ENCODE peak calls at places on chromosomes 5 and 9, in nine cellular contexts. Y is cardiac muscle cell, V is A549, M is left ventricle myocardium inferior, G is spleen, E is prostate gland, U is fibroblast of lung, D is A673, C is OCI-LY7. S is an unnamed sample. For H3K9me3, the result is how much of the 10 kb centered on the place peaks cover.

GRCh38 chr9:132743886-132744544 is 73.8 kb downstream of the GTF3C4 start:
- DNase-seq in U (no peak), D (peak), E (no peak), V (no peak), C (no peak), Y (peak), M (no peak), G (peak), S (no peak)

GRCh38 chr5:141506381-141507155 is 17.7 kb downstream of the PCDHGC5 start:
- DNase-seq in C (peak), E (no peak), Y (no peak), V (no peak), G (no peak), D (no peak), U (no peak), M (no peak), S (no peak)

GRCh38 chr5:172503925-172504730 is 49.8 kb upstream of the SH3PXD2B start:
- DNase-seq in Y (no peak), V (no peak), E (peak), C (no peak), U (peak), M (peak), G (peak), D (no peak), S (no peak)

GRCh38 chr5:14439087-14439841 is 142.3 kb upstream of the OTULINL start:
- DNase-seq in D (peak), U (no peak), V (no peak), E (no peak), C (no peak), Y (no peak), M (no peak), G (no peak), S (no peak)

GRCh38 chr9:35051069-35051967 is 21.1 kb downstream of the VCP start:
- DNase-seq in C (peak), D (peak), G (no peak), E (peak), V (peak), Y (peak), M (peak), U (peak), S (no peak)

GRCh38 chr9:16245756-16246440 is 624.6 kb downstream of the BNC2 start:
- DNase-seq in G (no peak), C (no peak), V (peak), E (no peak), Y (no peak), U (peak), M (no peak), D (no peak), S (no peak)

GRCh38 chr5:157607371-157608161 is 32.0 kb upstream of the ADAM19 start:
- DNase-seq in D (no peak), M (no peak), E (no peak), C (no peak), U (peak), G (no peak), V (peak), Y (no peak), S (no peak)

GRCh38 chr5:31361234-31361633 is 167.7 kb downstream of the CDH6 start:
- DNase-seq in U (peak), Y (no peak), E (no peak), C (no peak), G (no peak), M (no peak), V (no peak), D (no peak), S (no peak)

GRCh38 chr5:163619273-163619672 is 113.9 kb downstream of the MAT2B start:
- DNase-seq in G (no peak), Y (no peak), V (no peak), D (no peak), C (no peak), E (no peak), U (no peak), M (no peak), S (no peak)

GRCh38 chr9:38087934-38088925 is 19.2 kb upstream of the SHB start:
- DNase-seq in Y (peak), U (peak), V (peak), G (peak), E (peak), M (peak), C (peak), D (peak), S (peak)

GRCh38 chr5:76104027-76104426 is 20.8 kb downstream of the SV2C start:
- DNase-seq in M (no peak), D (peak), V (no peak), U (peak), C (peak), G (no peak), Y (peak), E (no peak), S (no peak)

GRCh38 chr9:114078021-114078780 is at the start of gene AMBP:
- DNase-seq in M (no peak), E (peak), D (no peak), G (peak), U (no peak), Y (no peak), C (no peak), V (peak), S (no peak)

GRCh38 chr5:138963763-138964371 is 88.7 kb upstream of the LRRTM2 start:
- DNase-seq in D (no peak), Y (no peak), V (no peak), M (no peak), G (no peak), U (no peak), E (no peak), C (no peak), S (no peak)

GRCh38 chr9:4328723-4329122 is 28.9 kb upstream of the GLIS3 start:
- DNase-seq in M (no peak), Y (no peak), U (peak), G (no peak), D (no peak), E (no peak), C (no peak), V (no peak), S (no peak)

GRCh38 chr5:138712791-138713190 is 40.4 kb upstream of the CTNNA1 start:
- DNase-seq in C (no peak), U (no peak), G (no peak), V (no peak), M (no peak), Y (no peak), D (no peak), E (no peak), S (no peak)

GRCh38 chr9:120436937-120437592 is 142.9 kb downstream of the CDK5RAP2 start:
- DNase-seq in V (no peak), Y (no peak), M (peak), D (no peak), E (no peak), C (no peak), G (peak), U (no peak), S (peak)

GRCh38 chr5:33306758-33307157 is 134.0 kb upstream of the TARS1 start:
- DNase-seq in E (no peak), V (no peak), M (no peak), G (no peak), C (no peak), Y (no peak), D (no peak), U (peak), S (no peak)

GRCh38 chr5:13708432-13708831 is 236.1 kb downstream of the DNAH5 start:
- DNase-seq in U (peak), V (no peak), D (no peak), Y (no peak), E (no peak), G (no peak), M (no peak), C (no peak), S (no peak)

GRCh38 chr5:133977161-133977787 is 8.8 kb upstream of the C5orf15 start:
- DNase-seq in C (no peak), G (no peak), E (no peak), Y (no peak), D (no peak), U (peak), V (no peak), M (no peak), S (peak)

GRCh38 chr5:164076571-164076970 is 571.2 kb downstream of the MAT2B start:
- DNase-seq in G (no peak), C (no peak), E (no peak), M (no peak), U (no peak), Y (no peak), D (no peak), V (no peak), S (no peak)

GRCh38 chr9:90969021-90969675 is 167.5 kb downstream of the SYK start:
- DNase-seq in G (no peak), C (no peak), Y (no peak), D (no peak), U (no peak), M (no peak), V (no peak), E (no peak), S (no peak)

GRCh38 chr9:114174876-114175771 is 19.8 kb downstream of the COL27A1 start:
- DNase-seq in U (peak), D (no peak), C (no peak), Y (no peak), E (no peak), M (no peak), V (no peak), G (peak), S (no peak)

GRCh38 chr5:72888595-72888994 is 67.2 kb upstream of the FCHO2 start:
- DNase-seq in V (no peak), G (no peak), M (no peak), E (no peak), C (no peak), Y (no peak), U (no peak), D (no peak), S (no peak)

GRCh38 chr5:71471193-71471592 is 15.7 kb downstream of the BDP1 start:
- DNase-seq in E (no peak), M (no peak), Y (no peak), C (no peak), V (peak), D (no peak), U (peak), G (no peak), S (no peak)

GRCh38 chr9:2022560-2022959 is 7.4 kb downstream of the SMARCA2 start:
- DNase-seq in D (no peak), C (no peak), Y (no peak), M (no peak), E (no peak), U (no peak), G (no peak), V (no peak), S (no peak)

GRCh38 chr5:42612997-42613396 is 143.6 kb upstream of the CCDC152 start:
- DNase-seq in E (no peak), D (peak), G (no peak), Y (no peak), V (no peak), U (peak), M (no peak), C (no peak), S (no peak)

GRCh38 chr9:28082671-28083070 is 509.4 kb upstream of the C9orf72 start:
- DNase-seq in C (no peak), U (no peak), G (no peak), V (no peak), Y (no peak), M (no peak), E (no peak), D (no peak), S (no peak)

GRCh38 chr5:24163091-24163490 is 481.7 kb downstream of the CDH10 start:
- DNase-seq in E (no peak), G (no peak), U (peak), M (no peak), Y (no peak), D (peak), C (no peak), V (peak), S (no peak)

GRCh38 chr5:2913306-2913705 is 161.8 kb upstream of the IRX2 start:
- DNase-seq in U (no peak), V (no peak), G (peak), M (no peak), E (no peak), D (no peak), Y (no peak), C (no peak), S (no peak)

GRCh38 chr9:105413486-105414068 is 34.3 kb upstream of the FSD1L start:
- DNase-seq in M (no peak), C (no peak), Y (peak), U (peak), D (peak), G (no peak), E (no peak), V (peak), S (no peak)

GRCh38 chr5:178293400-178293799 is 60.8 kb upstream of the PHYKPL start:
- DNase-seq in M (no peak), C (no peak), U (no peak), V (no peak), E (no peak), G (peak), D (no peak), Y (no peak), S (peak)

GRCh38 chr5:83253731-83254130 is 176.4 kb downstream of the XRCC4 start:
- DNase-seq in G (no peak), U (peak), M (no peak), E (no peak), C (no peak), V (no peak), Y (no peak), D (no peak), S (no peak)

GRCh38 chr5:7823601-7824000 is 27.3 kb downstream of the CFAP90 start:
- DNase-seq in Y (no peak), D (no peak), U (no peak), V (no peak), E (no peak), C (no peak), M (no peak), G (no peak), S (no peak)

GRCh38 chr9:105401651-105402050 is 46.2 kb upstream of the FSD1L start:
- DNase-seq in E (no peak), M (no peak), Y (peak), D (peak), G (no peak), U (peak), V (peak), C (peak), S (no peak)

GRCh38 chr5:132256783-132257130 is 739 bp upstream of the PDLIM4 start:
- DNase-seq in E (no peak), G (no peak), C (no peak), V (no peak), U (no peak), D (no peak), Y (no peak), M (no peak), S (no peak)

GRCh38 chr9:93655621-93656425 is 79.4 kb downstream of the PHF2 start:
- DNase-seq in V (no peak), Y (no peak), D (no peak), M (peak), E (no peak), G (peak), C (no peak), U (no peak), S (peak)

GRCh38 chr5:159331099-159331973 is 1.0 kb upstream of the IL12B start:
- DNase-seq in G (peak), Y (peak), C (peak), U (peak), D (peak), E (peak), V (peak), M (peak), S (peak)

GRCh38 chr9:92808726-92809451 is 44.3 kb upstream of the BICD2 start:
- DNase-seq in U (peak), V (peak), Y (peak), C (peak), G (peak), M (peak), D (peak), E (peak), S (peak)

GRCh38 chr5:128407956-128408355 is 130.1 kb downstream of the FBN2 start:
- DNase-seq in U (no peak), C (no peak), Y (no peak), M (no peak), G (no peak), V (no peak), D (no peak), E (no peak), S (no peak)

GRCh38 chr5:9681706-9682105 is 51.6 kb upstream of the TAS2R1 start:
- DNase-seq in M (no peak), G (no peak), Y (no peak), U (no peak), D (no peak), V (no peak), C (no peak), E (no peak), S (no peak)

DNA sequence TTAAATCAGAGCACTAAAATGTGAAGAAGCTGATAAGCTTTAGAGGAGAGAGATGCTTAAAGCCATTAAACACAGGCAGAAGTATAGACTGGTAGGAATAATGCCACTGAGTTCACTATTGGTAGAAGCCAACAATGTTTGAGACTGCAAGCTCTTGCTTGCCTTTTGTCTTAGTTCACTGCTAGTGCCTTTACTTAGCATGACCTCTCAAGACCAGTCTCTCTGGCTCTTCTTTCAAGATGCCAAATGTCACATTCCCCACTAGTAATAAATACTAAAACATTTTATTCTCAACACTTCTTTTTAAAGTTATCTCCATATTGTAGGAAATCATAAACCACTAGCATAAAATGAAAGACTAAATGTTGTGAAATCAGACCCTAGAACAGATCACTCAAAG is 57.8 kb downstream of the PJA2 start:
- DNase-seq in V (no peak), C (no peak), M (no peak), U (no peak), G (no peak), Y (peak), D (no peak), E (no peak), S (no peak)
- TF ChIP-seq CTCF in V (no peak), C (no peak), M (no peak), U (no peak), G (no peak), Y (no peak), D (no peak), E (no peak), S (no peak)

GRCh38 chr9:135914921-135915320 is 7.6 kb upstream of the CAMSAP1 start:
- DNase-seq in E (no peak), V (no peak), U (peak), G (peak), C (no peak), M (no peak), D (no peak), Y (no peak), S (no peak)
- H3K9me3 ChIP-seq in E (under half), V (half or more), U (under half), G (half or more), C (under half), M (half or more), D (half or more), Y (under half), S (under half)

GRCh38 chr5:60698316-60698715 is 1.6 kb downstream of the DEPDC1B start:
- DNase-seq in G (no peak), Y (no peak), C (no peak), V (no peak), E (no peak), U (no peak), D (no peak), M (no peak), S (no peak)

GRCh38 chr5:60703944-60704343 is 4.0 kb upstream of the DEPDC1B start:
- DNase-seq in G (no peak), M (no peak), E (no peak), Y (no peak), D (no peak), V (peak), C (no peak), U (no peak), S (no peak)

GRCh38 chr5:60700347-60700815 is 415 bp upstream of the DEPDC1B start:
- DNase-seq in V (no peak), E (peak), U (no peak), C (no peak), M (no peak), G (no peak), D (peak), Y (no peak), S (no peak)

GRCh38 chr5:60701317-60701988 is 1.5 kb upstream of the DEPDC1B start:
- DNase-seq in C (no peak), E (no peak), D (no peak), U (no peak), M (no peak), Y (no peak), G (no peak), V (no peak), S (no peak)

DNA sequence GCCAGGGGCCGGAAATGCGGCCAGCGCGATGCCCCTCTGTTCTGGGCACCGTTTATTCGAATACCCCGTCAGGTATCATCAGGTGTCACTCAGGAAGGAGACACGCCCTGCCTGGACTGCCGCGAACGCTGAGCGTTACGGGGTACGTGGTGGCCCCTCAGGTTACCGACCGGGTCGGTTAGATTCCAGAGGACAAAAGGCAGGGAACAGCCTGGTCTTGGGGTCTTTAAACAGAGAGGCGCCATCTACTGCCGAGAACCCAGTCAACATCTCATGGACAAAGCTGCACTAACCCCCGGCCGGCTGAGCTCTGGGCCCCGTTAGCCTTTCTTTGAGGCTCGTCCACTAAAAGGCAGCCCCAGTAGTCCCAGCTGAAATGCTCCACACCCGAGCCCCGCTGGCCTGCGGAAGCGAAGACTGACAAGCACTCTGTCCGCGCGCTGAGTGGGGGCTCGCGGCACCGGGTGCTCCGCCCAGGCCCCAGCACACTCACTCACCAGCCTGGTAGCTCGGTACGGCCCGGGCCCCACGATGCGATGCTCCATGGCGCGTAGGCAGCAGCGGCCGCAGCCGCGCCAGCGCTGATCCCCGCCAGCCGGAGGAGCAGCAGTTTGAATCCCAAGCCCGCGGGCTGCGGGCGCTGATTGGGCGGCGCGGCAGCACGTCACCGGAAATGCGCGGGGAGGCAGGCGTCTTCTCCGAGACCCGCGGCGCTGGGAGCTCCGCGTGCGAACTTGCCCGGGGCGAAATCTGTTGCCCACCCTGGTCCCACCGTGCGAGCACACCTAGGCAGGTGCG is at the start of gene DEPDC1B:
- DNase-seq in V (peak), Y (peak), G (peak), C (peak), D (peak), U (peak), M (peak), E (peak), S (peak)
- TF ChIP-seq CTCF in V (peak), Y (peak), G (no peak), C (peak), D (peak), U (peak), M (peak), E (no peak), S (no peak)

DNA sequence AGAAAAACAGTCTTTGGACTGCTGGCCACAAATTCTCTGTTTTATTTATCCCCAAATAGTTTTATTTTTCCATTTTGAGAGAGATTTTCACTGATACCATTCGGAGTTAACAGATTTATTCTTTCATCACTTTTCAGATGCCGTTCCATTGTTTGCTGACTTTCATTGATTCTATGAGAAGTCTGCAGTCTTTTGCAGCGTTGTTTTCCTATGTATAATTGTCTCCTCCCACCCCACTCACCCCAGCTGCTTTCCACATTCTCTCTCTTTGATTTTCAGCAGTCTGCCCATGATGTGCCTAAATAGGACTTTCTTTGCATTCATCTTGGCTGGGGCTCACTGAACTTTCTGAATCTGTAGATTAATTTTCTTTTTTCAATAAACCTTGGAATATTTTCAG is 107.6 kb downstream of the C9orf50 start:
- DNase-seq in U (no peak), Y (no peak), E (no peak), V (peak), D (no peak), C (peak), M (no peak), G (no peak), S (no peak)
- H3K9me3 ChIP-seq in U (under half), Y (under half), E (under half), V (half or more), D (under half), C (under half), M (under half), G (under half), S (under half)

GRCh38 chr5:179343902-179344300 is 1.4 kb downstream of the ADAMTS2 start:
- DNase-seq in C (no peak), M (no peak), G (peak), Y (peak), E (no peak), D (peak), U (peak), V (no peak), S (peak)
- TF ChIP-seq CTCF in C (no peak), M (peak), G (peak), Y (peak), E (no peak), D (no peak), U (peak), V (no peak), S (no peak)

S was measured in left lung.